ENCODE peak calls at places on chromosomes 12 and 14, in seven cellular contexts. L is upper lobe of right lung; C is CD8-positive, alpha-beta memory T cell; E is HepG2; N is GM23248; S is endothelial cell of umbilical vein; J is CD8-positive, alpha-beta T cell. G is an unnamed sample.

GRCh38 chr12:1836854-1837411 is 16.6 kb downstream of the LRTM2 start:
- DNase-seq in N (no peak), J (no peak), L (no peak), S (no peak), E (peak), C (no peak), G (no peak)

GRCh38 chr14:95774265-95775160 is 60.6 kb upstream of the TCL1A start:
- DNase-seq in S (peak), E (peak), J (peak), C (peak), L (no peak), N (peak), G (no peak)

GRCh38 chr12:18400186-18400585 is 138.9 kb downstream of the PIK3C2G start:
- DNase-seq in S (peak), N (no peak), J (no peak), L (no peak), C (no peak), E (no peak), G (no peak)

GRCh38 chr12:11877869-11878780 is 192.6 kb upstream of the BCL2L14 start:
- DNase-seq in N (peak), E (no peak), L (no peak), C (no peak), S (peak), J (no peak), G (no peak)

GRCh38 chr12:25705256-25705655 is 152.2 kb upstream of the LMNTD1 start:
- DNase-seq in E (no peak), N (no peak), J (no peak), L (no peak), C (no peak), S (no peak), G (no peak)

GRCh38 chr14:103214461-103214958 is 91.2 kb downstream of the TNFAIP2 start:
- DNase-seq in N (no peak), C (no peak), L (no peak), E (no peak), S (no peak), J (no peak), G (no peak)

GRCh38 chr14:39258782-39259545 is 25.2 kb downstream of the MIA2 start:
- DNase-seq in C (no peak), E (no peak), L (no peak), N (no peak), S (no peak), J (no peak), G (no peak)

GRCh38 chr12:62291888-62292760 is 31.9 kb downstream of the USP15 start:
- DNase-seq in L (no peak), S (no peak), J (no peak), E (peak), N (no peak), C (no peak), G (no peak)

GRCh38 chr14:53599221-53599945 is 357.2 kb downstream of the BMP4 start:
- DNase-seq in C (no peak), E (peak), J (no peak), L (no peak), S (no peak), N (no peak), G (no peak)

GRCh38 chr12:118816296-118816695 is 165.0 kb upstream of the SRRM4 start:
- DNase-seq in N (no peak), S (no peak), E (no peak), J (no peak), C (no peak), L (no peak), G (no peak)

GRCh38 chr12:70645494-70646317 is 8.5 kb upstream of the PTPRB start:
- DNase-seq in N (peak), E (peak), J (no peak), L (no peak), S (peak), C (no peak), G (no peak)

GRCh38 chr12:30026621-30027234 is 243.0 kb upstream of the TMTC1 start:
- DNase-seq in L (no peak), N (peak), S (peak), J (no peak), C (no peak), E (no peak), G (no peak)

GRCh38 chr14:59564356-59564755 is 12.3 kb downstream of the CCDC175 start:
- DNase-seq in C (no peak), E (no peak), L (no peak), S (no peak), J (no peak), N (no peak), G (no peak)
- H3K27ac ChIP-seq in C (no peak), E (no peak), L (no peak), S (no peak), J (no peak), N (no peak), G (no peak)

GRCh38 chr12:113261847-113262470 is 40.7 kb downstream of the TPCN1 start:
- DNase-seq in J (no peak), C (peak), E (no peak), S (no peak), N (no peak), L (no peak), G (no peak)

GRCh38 chr12:113266106-113266895 is 45.0 kb downstream of the TPCN1 start:
- DNase-seq in E (no peak), L (no peak), N (no peak), S (no peak), C (no peak), J (no peak), G (no peak)

GRCh38 chr12:113260636-113261300 is 39.5 kb downstream of the TPCN1 start:
- DNase-seq in S (no peak), J (no peak), N (no peak), E (no peak), L (no peak), C (no peak), G (no peak)

GRCh38 chr12:113262710-113263109 is 41.4 kb downstream of the TPCN1 start:
- DNase-seq in L (no peak), E (no peak), N (no peak), J (no peak), S (no peak), C (no peak), G (no peak)

GRCh38 chr12:113263431-113263963 is 42.2 kb downstream of the TPCN1 start:
- DNase-seq in E (no peak), N (no peak), L (no peak), C (no peak), J (no peak), S (no peak), G (no peak)
- H3K27ac ChIP-seq in E (no peak), N (no peak), L (peak), C (no peak), J (no peak), S (no peak), G (no peak)

DNA sequence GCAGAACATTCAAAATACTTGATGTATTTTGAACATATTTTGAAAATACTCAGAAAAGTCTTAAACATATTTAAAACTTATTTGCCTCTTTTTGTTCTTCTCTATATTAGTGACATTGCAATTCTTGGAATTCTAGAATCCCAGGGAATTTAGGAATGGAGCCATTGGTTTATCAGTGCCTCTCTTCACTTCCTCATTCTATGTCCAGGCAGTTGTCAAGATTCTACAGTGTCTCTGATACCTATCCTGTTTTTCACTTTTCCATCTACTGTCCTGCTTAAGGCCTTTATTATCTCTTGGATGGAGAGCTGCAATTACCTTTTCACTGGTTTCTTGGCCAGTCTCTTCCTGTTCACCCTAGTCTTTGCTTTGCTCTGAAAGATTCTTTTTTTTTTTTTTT is 144.6 kb downstream of the TTLL5 start:
- DNase-seq in J (no peak), S (no peak), E (no peak), C (no peak), N (no peak), L (no peak), G (no peak)
- H3K27ac ChIP-seq in J (no peak), S (no peak), E (no peak), C (no peak), N (no peak), L (no peak), G (no peak)

DNA sequence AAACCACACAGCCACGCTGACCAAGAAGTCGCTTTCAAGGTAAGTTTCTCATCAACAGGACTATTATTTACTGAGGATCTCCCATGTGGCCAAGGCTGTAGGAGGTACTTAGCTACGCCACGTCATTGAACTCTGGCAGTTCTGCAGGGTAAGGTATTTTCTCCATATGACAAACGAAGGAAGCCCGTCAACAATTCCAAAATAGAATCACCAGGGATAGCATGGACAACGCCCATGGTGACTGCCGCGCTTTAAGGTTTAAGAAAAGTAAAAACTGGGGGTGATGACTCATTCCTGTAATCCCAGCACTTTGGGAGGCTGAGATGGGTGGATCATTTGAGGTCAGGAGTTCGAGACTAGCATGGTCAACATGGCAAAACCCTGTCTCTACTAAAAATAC is 28.6 kb downstream of the SSH1 start:
- DNase-seq in S (peak), E (no peak), L (no peak), J (no peak), N (peak), C (no peak), G (no peak)
- H3K27ac ChIP-seq in S (peak), E (no peak), L (peak), J (no peak), N (peak), C (no peak), G (no peak)

GRCh38 chr14:22332671-22333407 is 256.2 kb downstream of the DAD1 start:
- DNase-seq in S (no peak), E (peak), C (no peak), J (no peak), N (no peak), L (no peak), G (no peak)
- H3K27ac ChIP-seq in S (no peak), E (no peak), C (no peak), J (no peak), N (no peak), L (no peak), G (no peak)

DNA sequence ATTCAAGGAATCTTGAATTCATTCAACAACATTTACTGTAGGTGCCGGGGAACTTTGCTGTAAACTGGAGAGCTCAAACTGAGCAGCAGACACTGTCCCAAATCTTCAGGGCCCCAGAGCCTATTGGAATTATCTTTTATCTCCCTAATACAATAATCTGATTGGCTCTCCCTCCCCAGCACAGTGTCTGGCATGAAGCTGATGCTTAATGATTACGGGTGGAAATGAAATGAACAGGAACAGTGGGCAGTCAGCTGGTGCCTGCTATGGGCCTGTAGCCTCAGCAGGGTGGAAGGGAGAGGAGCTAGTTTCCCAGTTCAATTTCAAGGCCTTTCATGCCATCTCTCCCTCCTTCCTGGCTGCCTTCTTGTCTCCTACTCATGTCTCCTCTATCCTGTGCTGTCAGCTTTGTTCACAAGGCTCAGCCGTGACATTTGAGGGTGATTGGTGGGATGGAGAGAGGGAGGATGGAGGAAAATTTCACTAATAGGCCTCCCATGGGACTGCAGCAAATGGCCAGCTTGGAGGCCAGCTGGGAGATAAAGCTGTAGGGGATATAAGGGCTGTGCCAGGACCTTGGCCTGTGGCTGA is 4.3 kb upstream of the RAPGEF3 start:
- DNase-seq in L (no peak), E (no peak), S (no peak), N (no peak), J (no peak), C (no peak), G (no peak)
- H3K27ac ChIP-seq in L (no peak), E (no peak), S (no peak), N (no peak), J (no peak), C (no peak), G (no peak)

DNA sequence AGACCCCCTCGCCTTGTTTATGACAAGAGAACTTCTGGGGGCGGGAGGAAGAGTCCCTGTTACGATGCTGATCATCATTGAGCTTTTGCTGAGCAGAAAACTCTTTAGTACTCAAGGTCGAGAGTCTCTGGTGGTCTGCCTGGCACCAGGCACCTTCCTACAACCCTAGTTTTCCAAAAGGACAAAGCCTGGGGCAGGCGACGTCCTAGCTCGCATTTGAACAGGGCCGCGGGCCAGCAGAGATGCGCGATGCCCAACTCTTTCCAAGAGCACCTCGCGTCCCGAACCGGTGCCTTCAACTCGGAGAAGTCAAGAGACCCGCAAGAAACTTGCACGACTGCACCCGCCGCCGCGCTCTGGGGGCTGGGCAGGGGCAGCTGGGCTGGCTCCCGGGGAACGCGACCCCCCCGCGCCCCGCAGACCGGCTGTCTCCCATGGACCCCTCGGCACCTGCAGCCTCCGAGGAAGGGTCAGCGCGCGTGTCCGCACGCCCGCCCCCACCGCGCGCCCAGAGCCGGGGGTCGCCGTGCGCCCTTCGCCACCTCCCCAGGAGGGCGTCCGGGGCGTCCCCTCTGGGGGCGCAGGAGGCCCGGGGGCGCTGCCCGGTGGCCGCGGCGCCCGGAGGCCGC is 377 bp upstream of the BCL7A start:
- DNase-seq in E (no peak), S (peak), C (peak), N (peak), J (no peak), L (peak), G (peak)
- H3K27ac ChIP-seq in E (no peak), S (no peak), C (no peak), N (no peak), J (no peak), L (peak), G (peak)

GRCh38 chr12:52425466-52425865 is 8.7 kb downstream of the KRT75 start:
- DNase-seq in J (no peak), S (no peak), N (no peak), C (no peak), E (no peak), L (no peak), G (no peak)

GRCh38 chr12:52423035-52423434 is 11.1 kb downstream of the KRT75 start:
- DNase-seq in E (no peak), J (no peak), L (no peak), N (no peak), S (no peak), C (no peak), G (no peak)

GRCh38 chr12:52426034-52426433 is 8.1 kb downstream of the KRT75 start:
- DNase-seq in S (no peak), J (no peak), N (no peak), E (no peak), C (no peak), L (no peak), G (no peak)

GRCh38 chr12:52427083-52427482 is 7.1 kb downstream of the KRT75 start:
- DNase-seq in E (no peak), J (no peak), L (no peak), N (no peak), C (no peak), S (no peak), G (no peak)

GRCh38 chr12:52423661-52424503 is 10.3 kb downstream of the KRT75 start:
- DNase-seq in N (no peak), E (no peak), C (no peak), L (no peak), J (no peak), S (no peak), G (no peak)
- H3K27ac ChIP-seq in N (no peak), E (no peak), C (no peak), L (peak), J (no peak), S (no peak), G (no peak)

G was measured in caudate nucleus.